ENCODE peak calls at places on chromosomes 7 and 10, in eight cellular contexts. Q is activated naive CD4-positive, alpha-beta T cell; P is chondrocyte; J is fibroblast of pulmonary artery; O is HFF-Myc; U is mammary epithelial cell; B is smooth muscle cell of the brain vasculature; E is NCI-H1436. Z is an unnamed sample.

GRCh38 chr7:18341756-18342155 is 153.8 kb upstream of the HDAC9 start:
- DNase-seq in J (no peak), E (no peak), Q (no peak), P (no peak), U (no peak), O (no peak), B (no peak), Z (no peak)

GRCh38 chr7:87218941-87219544 is 489 bp downstream of the TMEM243 start:
- DNase-seq in P (no peak), E (no peak), J (peak; percentile 72), Q (no peak), U (peak; percentile 51), O (no peak), B (no peak), Z (peak; percentile 27)

GRCh38 chr7:134714791-134715190 is 64.6 kb upstream of the CALD1 start:
- DNase-seq in O (no peak), J (no peak), U (no peak), E (no peak), P (no peak), Q (no peak), B (no peak), Z (no peak)

GRCh38 chr7:69399038-69399800 is 199.1 kb upstream of the AUTS2 start:
- DNase-seq in O (no peak), E (no peak), B (no peak), Q (no peak), U (no peak), J (no peak), P (no peak), Z (peak; percentile 69)

GRCh38 chr10:35409094-35409582 is 72.8 kb downstream of the CCNY start:
- DNase-seq in U (peak; percentile 84), P (no peak), B (peak; percentile 47), Q (no peak), J (peak; percentile 82), O (peak; percentile 56), E (no peak), Z (peak; percentile 89)

GRCh38 chr10:4263281-4263921 is 478.4 kb upstream of the KLF6 start:
- DNase-seq in B (no peak), E (no peak), J (no peak), O (no peak), Q (no peak), U (no peak), P (no peak), Z (no peak)

GRCh38 chr7:84665339-84665738 is 470.8 kb upstream of the SEMA3A start:
- DNase-seq in O (no peak), E (no peak), P (no peak), Q (no peak), B (no peak), J (no peak), U (no peak), Z (no peak)

GRCh38 chr7:13036256-13036765 is 348.9 kb downstream of the ARL4A start:
- DNase-seq in J (no peak), U (no peak), P (no peak), E (no peak), Q (no peak), O (no peak), B (no peak), Z (no peak)

GRCh38 chr7:137691566-137691965 is 155.2 kb downstream of the DGKI start:
- DNase-seq in O (no peak), P (no peak), J (no peak), B (no peak), E (no peak), Q (no peak), U (no peak), Z (peak; percentile 41)

GRCh38 chr10:52229271-52229931 is 84.7 kb upstream of the DKK1 start:
- DNase-seq in Q (no peak), O (no peak), E (no peak), J (peak; percentile 60), B (no peak), U (peak; percentile 80), P (no peak), Z (peak; percentile 14)

GRCh38 chr7:587769-588168 is 68.1 kb upstream of the PDGFA start:
- DNase-seq in O (no peak), Q (no peak), B (no peak), U (no peak), J (peak; percentile 42), P (no peak), E (no peak), Z (no peak)

GRCh38 chr10:29131952-29132820 is 156.7 kb upstream of the LYZL1 start:
- DNase-seq in P (no peak), E (no peak), O (no peak), U (no peak), B (no peak), Q (no peak), J (peak; percentile 55), Z (peak; percentile 19)

GRCh38 chr10:70598857-70599295 is 3.7 kb downstream of the PRF1 start:
- DNase-seq in J (no peak), O (no peak), B (no peak), U (no peak), E (no peak), P (no peak), Q (no peak), Z (no peak)